ENCODE peak calls at places on chromosomes 3 and 15, in four cellular contexts. One of them, this sample, is unnamed.

GRCh38 chr3:161443921-161444457 is 52.6 kb upstream of the OTOL1 start:
- DNase-seq in effector memory CD4-positive, alpha-beta T cell: no peak
- DNase-seq in foreskin keratinocyte: no peak
- DNase-seq in AG04450: no peak
- DNase-seq in this sample: no peak

GRCh38 chr15:41940441-41940857 is 31.9 kb downstream of the EHD4 start:
- DNase-seq in effector memory CD4-positive, alpha-beta T cell: peak
- DNase-seq in foreskin keratinocyte: peak
- DNase-seq in AG04450: no peak
- DNase-seq in this sample: no peak

GRCh38 chr3:160756907-160757623 is 1.0 kb downstream of the PPM1L start:
- DNase-seq in effector memory CD4-positive, alpha-beta T cell: no peak
- DNase-seq in foreskin keratinocyte: no peak
- DNase-seq in AG04450: no peak
- DNase-seq in this sample: no peak

GRCh38 chr3:112111785-112112402 is 21.2 kb downstream of the GCSAM start:
- DNase-seq in effector memory CD4-positive, alpha-beta T cell: peak
- DNase-seq in foreskin keratinocyte: peak
- DNase-seq in AG04450: peak
- DNase-seq in this sample: no peak

GRCh38 chr15:22867886-22868285 is 29.4 kb downstream of the NIPA2 start:
- DNase-seq in effector memory CD4-positive, alpha-beta T cell: no peak
- DNase-seq in foreskin keratinocyte: no peak
- DNase-seq in AG04450: no peak
- DNase-seq in this sample: no peak

GRCh38 chr3:106438916-106439315 is 570.1 kb upstream of the CBLB start:
- DNase-seq in effector memory CD4-positive, alpha-beta T cell: no peak
- DNase-seq in foreskin keratinocyte: no peak
- DNase-seq in AG04450: no peak
- DNase-seq in this sample: peak

GRCh38 chr15:98076021-98076816 is 115.7 kb downstream of the ARRDC4 start:
- DNase-seq in effector memory CD4-positive, alpha-beta T cell: no peak
- DNase-seq in foreskin keratinocyte: no peak
- DNase-seq in AG04450: no peak
- DNase-seq in this sample: no peak

GRCh38 chr3:124837730-124838186 is 49.4 kb downstream of the ITGB5 start:
- DNase-seq in effector memory CD4-positive, alpha-beta T cell: no peak
- DNase-seq in foreskin keratinocyte: no peak
- DNase-seq in AG04450: no peak
- DNase-seq in this sample: no peak

GRCh38 chr3:8450618-8451017 is 51.0 kb upstream of the LMCD1 start:
- DNase-seq in effector memory CD4-positive, alpha-beta T cell: no peak
- DNase-seq in foreskin keratinocyte: no peak
- DNase-seq in AG04450: no peak
- DNase-seq in this sample: no peak

GRCh38 chr3:151305081-151305777 is 11.4 kb downstream of the GPR87 start:
- DNase-seq in effector memory CD4-positive, alpha-beta T cell: no peak
- DNase-seq in foreskin keratinocyte: peak
- DNase-seq in AG04450: peak
- DNase-seq in this sample: no peak

GRCh38 chr15:66249623-66250174 is 3.9 kb downstream of the MEGF11 start:
- DNase-seq in effector memory CD4-positive, alpha-beta T cell: no peak
- DNase-seq in foreskin keratinocyte: no peak
- DNase-seq in AG04450: no peak
- DNase-seq in this sample: no peak

GRCh38 chr15:87349181-87349580 is 907.4 kb downstream of the NTRK3 start:
- DNase-seq in effector memory CD4-positive, alpha-beta T cell: no peak
- DNase-seq in foreskin keratinocyte: no peak
- DNase-seq in AG04450: no peak
- DNase-seq in this sample: no peak

GRCh38 chr15:70509282-70510272 is 253.8 kb downstream of the UACA start:
- DNase-seq in effector memory CD4-positive, alpha-beta T cell: no peak
- DNase-seq in foreskin keratinocyte: no peak
- DNase-seq in AG04450: no peak
- DNase-seq in this sample: no peak

GRCh38 chr15:62394079-62394478 is 229.0 kb upstream of the C2CD4B start:
- DNase-seq in effector memory CD4-positive, alpha-beta T cell: no peak
- DNase-seq in foreskin keratinocyte: no peak
- DNase-seq in AG04450: no peak
- DNase-seq in this sample: no peak

GRCh38 chr3:61560452-61561373 is 658 bp upstream of the PTPRG start:
- DNase-seq in effector memory CD4-positive, alpha-beta T cell: no peak
- DNase-seq in foreskin keratinocyte: peak
- DNase-seq in AG04450: peak
- DNase-seq in this sample: peak

GRCh38 chr3:46930176-46930944 is 46.2 kb downstream of the CCDC12 start:
- DNase-seq in effector memory CD4-positive, alpha-beta T cell: no peak
- DNase-seq in foreskin keratinocyte: no peak
- DNase-seq in AG04450: no peak
- DNase-seq in this sample: no peak

GRCh38 chr3:15269091-15269989 is 63.0 kb downstream of the SH3BP5 start:
- DNase-seq in effector memory CD4-positive, alpha-beta T cell: peak
- DNase-seq in foreskin keratinocyte: peak
- DNase-seq in AG04450: peak
- DNase-seq in this sample: peak

GRCh38 chr3:80519436-80519835 is 751.6 kb upstream of the ROBO1 start:
- DNase-seq in effector memory CD4-positive, alpha-beta T cell: no peak
- DNase-seq in foreskin keratinocyte: no peak
- DNase-seq in AG04450: no peak
- DNase-seq in this sample: no peak

GRCh38 chr15:64029111-64029510 is 17.2 kb downstream of the DAPK2 start:
- DNase-seq in effector memory CD4-positive, alpha-beta T cell: no peak
- DNase-seq in foreskin keratinocyte: no peak
- DNase-seq in AG04450: no peak
- DNase-seq in this sample: peak

GRCh38 chr3:31361391-31362273 is 171.1 kb upstream of the STT3B start:
- DNase-seq in effector memory CD4-positive, alpha-beta T cell: no peak
- DNase-seq in foreskin keratinocyte: peak
- DNase-seq in AG04450: no peak
- DNase-seq in this sample: no peak

GRCh38 chr15:82875411-82876003 is 66.1 kb downstream of the WHAMM start:
- DNase-seq in effector memory CD4-positive, alpha-beta T cell: no peak
- DNase-seq in foreskin keratinocyte: peak
- DNase-seq in AG04450: peak
- DNase-seq in this sample: no peak

GRCh38 chr3:196942915-196943277 is 568 bp upstream of the NCBP2 start:
- DNase-seq in effector memory CD4-positive, alpha-beta T cell: no peak
- DNase-seq in foreskin keratinocyte: no peak
- DNase-seq in AG04450: no peak
- DNase-seq in this sample: no peak

GRCh38 chr3:12886106-12886679 is 44.8 kb upstream of the RPL32 start:
- DNase-seq in effector memory CD4-positive, alpha-beta T cell: no peak
- DNase-seq in foreskin keratinocyte: no peak
- DNase-seq in AG04450: no peak
- DNase-seq in this sample: no peak

GRCh38 chr3:123688241-123688747 is 103.4 kb upstream of the HACD2 start:
- DNase-seq in effector memory CD4-positive, alpha-beta T cell: no peak
- DNase-seq in foreskin keratinocyte: peak
- DNase-seq in AG04450: peak
- DNase-seq in this sample: no peak

GRCh38 chr3:50047426-50047825 is 41.3 kb upstream of the RBM5 start:
- DNase-seq in effector memory CD4-positive, alpha-beta T cell: no peak
- DNase-seq in foreskin keratinocyte: no peak
- DNase-seq in AG04450: no peak
- DNase-seq in this sample: no peak

GRCh38 chr3:89180334-89180733 is 72.9 kb downstream of the EPHA3 start:
- DNase-seq in effector memory CD4-positive, alpha-beta T cell: no peak
- DNase-seq in foreskin keratinocyte: no peak
- DNase-seq in AG04450: no peak
- DNase-seq in this sample: no peak

GRCh38 chr3:78951546-78951945 is 816.3 kb downstream of the ROBO1 start:
- DNase-seq in effector memory CD4-positive, alpha-beta T cell: no peak
- DNase-seq in foreskin keratinocyte: no peak
- DNase-seq in AG04450: peak
- DNase-seq in this sample: no peak

GRCh38 chr3:171295502-171296373 is 164.5 kb downstream of the TNIK start:
- DNase-seq in effector memory CD4-positive, alpha-beta T cell: no peak
- DNase-seq in foreskin keratinocyte: no peak
- DNase-seq in AG04450: no peak
- DNase-seq in this sample: no peak

GRCh38 chr15:63553388-63553791 is 43.8 kb upstream of the FBXL22 start:
- DNase-seq in effector memory CD4-positive, alpha-beta T cell: no peak
- DNase-seq in foreskin keratinocyte: peak
- DNase-seq in AG04450: peak
- DNase-seq in this sample: no peak

GRCh38 chr15:76998661-76999285 is 3.8 kb downstream of the PSTPIP1 start:
- DNase-seq in effector memory CD4-positive, alpha-beta T cell: no peak
- DNase-seq in foreskin keratinocyte: no peak
- DNase-seq in AG04450: no peak
- DNase-seq in this sample: no peak

GRCh38 chr3:50274371-50275104 is 4.3 kb upstream of the LSMEM2 start:
- DNase-seq in effector memory CD4-positive, alpha-beta T cell: peak
- DNase-seq in foreskin keratinocyte: no peak
- DNase-seq in AG04450: no peak
- DNase-seq in this sample: peak

GRCh38 chr3:171313702-171314101 is 146.5 kb downstream of the TNIK start:
- DNase-seq in effector memory CD4-positive, alpha-beta T cell: no peak
- DNase-seq in foreskin keratinocyte: no peak
- DNase-seq in AG04450: no peak
- DNase-seq in this sample: no peak

GRCh38 chr15:60397772-60398445 is at the start of gene ANXA2:
- DNase-seq in effector memory CD4-positive, alpha-beta T cell: peak
- DNase-seq in foreskin keratinocyte: peak
- DNase-seq in AG04450: no peak
- DNase-seq in this sample: no peak

GRCh38 chr15:67194171-67195114 is 60.0 kb downstream of the AAGAB start:
- DNase-seq in effector memory CD4-positive, alpha-beta T cell: no peak
- DNase-seq in foreskin keratinocyte: no peak
- DNase-seq in AG04450: no peak
- DNase-seq in this sample: no peak

GRCh38 chr15:69316281-69316680 is 17.6 kb downstream of the PAQR5 start:
- DNase-seq in effector memory CD4-positive, alpha-beta T cell: no peak
- DNase-seq in foreskin keratinocyte: no peak
- DNase-seq in AG04450: no peak
- DNase-seq in this sample: no peak

GRCh38 chr3:122284486-122284885 is 40.6 kb upstream of the CSTA start:
- DNase-seq in effector memory CD4-positive, alpha-beta T cell: no peak
- DNase-seq in foreskin keratinocyte: no peak
- DNase-seq in AG04450: no peak
- DNase-seq in this sample: no peak

GRCh38 chr3:32384938-32385337 is 6.7 kb upstream of the CMTM7 start:
- DNase-seq in effector memory CD4-positive, alpha-beta T cell: no peak
- DNase-seq in foreskin keratinocyte: no peak
- DNase-seq in AG04450: no peak
- DNase-seq in this sample: no peak

GRCh38 chr3:30232142-30232541 is 374.3 kb upstream of the TGFBR2 start:
- DNase-seq in effector memory CD4-positive, alpha-beta T cell: no peak
- DNase-seq in foreskin keratinocyte: no peak
- DNase-seq in AG04450: no peak
- DNase-seq in this sample: no peak

GRCh38 chr3:53255775-53256703 is at the start of gene TKT:
- DNase-seq in effector memory CD4-positive, alpha-beta T cell: peak
- DNase-seq in foreskin keratinocyte: peak
- DNase-seq in AG04450: peak
- DNase-seq in this sample: peak

GRCh38 chr3:53257465-53257864 is 1.6 kb upstream of the TKT start:
- DNase-seq in effector memory CD4-positive, alpha-beta T cell: no peak
- DNase-seq in foreskin keratinocyte: no peak
- DNase-seq in AG04450: no peak
- DNase-seq in this sample: no peak

GRCh38 chr3:53255360-53255774 is 455 bp downstream of the TKT start:
- DNase-seq in effector memory CD4-positive, alpha-beta T cell: peak
- DNase-seq in foreskin keratinocyte: no peak
- DNase-seq in AG04450: no peak
- DNase-seq in this sample: no peak

GRCh38 chr3:53254810-53255359 is 937 bp downstream of the TKT start:
- DNase-seq in effector memory CD4-positive, alpha-beta T cell: peak
- DNase-seq in foreskin keratinocyte: peak
- DNase-seq in AG04450: no peak
- DNase-seq in this sample: peak

GRCh38 chr3:53256704-53257055 is 858 bp upstream of the TKT start:
- DNase-seq in effector memory CD4-positive, alpha-beta T cell: no peak
- DNase-seq in foreskin keratinocyte: no peak
- DNase-seq in AG04450: no peak
- DNase-seq in this sample: no peak
- H3K27ac ChIP-seq in effector memory CD4-positive, alpha-beta T cell: no peak
- H3K27ac ChIP-seq in foreskin keratinocyte: no peak
- H3K27ac ChIP-seq in AG04450: no peak
- H3K27ac ChIP-seq in this sample: no peak

GRCh38 chr15:99514306-99514705 is 51.5 kb upstream of the MEF2A start:
- DNase-seq in effector memory CD4-positive, alpha-beta T cell: no peak
- DNase-seq in foreskin keratinocyte: no peak
- DNase-seq in AG04450: no peak
- DNase-seq in this sample: no peak
- H3K27ac ChIP-seq in effector memory CD4-positive, alpha-beta T cell: no peak
- H3K27ac ChIP-seq in foreskin keratinocyte: no peak
- H3K27ac ChIP-seq in AG04450: no peak
- H3K27ac ChIP-seq in this sample: no peak

GRCh38 chr15:95470997-95471692 is 859.4 kb upstream of the NR2F2 start:
- DNase-seq in effector memory CD4-positive, alpha-beta T cell: no peak
- DNase-seq in foreskin keratinocyte: no peak
- DNase-seq in AG04450: no peak
- DNase-seq in this sample: no peak

GRCh38 chr15:95475067-95475466 is 855.4 kb upstream of the NR2F2 start:
- DNase-seq in effector memory CD4-positive, alpha-beta T cell: no peak
- DNase-seq in foreskin keratinocyte: no peak
- DNase-seq in AG04450: no peak
- DNase-seq in this sample: no peak

GRCh38 chr15:95469601-95470000 is 860.9 kb upstream of the NR2F2 start:
- DNase-seq in effector memory CD4-positive, alpha-beta T cell: no peak
- DNase-seq in foreskin keratinocyte: no peak
- DNase-seq in AG04450: no peak
- DNase-seq in this sample: no peak

GRCh38 chr15:95468820-95469219 is 861.7 kb upstream of the NR2F2 start:
- DNase-seq in effector memory CD4-positive, alpha-beta T cell: no peak
- DNase-seq in foreskin keratinocyte: no peak
- DNase-seq in AG04450: no peak
- DNase-seq in this sample: no peak

GRCh38 chr15:95470529-95470928 is 860.0 kb upstream of the NR2F2 start:
- DNase-seq in effector memory CD4-positive, alpha-beta T cell: no peak
- DNase-seq in foreskin keratinocyte: no peak
- DNase-seq in AG04450: no peak
- DNase-seq in this sample: no peak
- H3K27ac ChIP-seq in effector memory CD4-positive, alpha-beta T cell: no peak
- H3K27ac ChIP-seq in foreskin keratinocyte: no peak
- H3K27ac ChIP-seq in AG04450: no peak
- H3K27ac ChIP-seq in this sample: no peak

DNA sequence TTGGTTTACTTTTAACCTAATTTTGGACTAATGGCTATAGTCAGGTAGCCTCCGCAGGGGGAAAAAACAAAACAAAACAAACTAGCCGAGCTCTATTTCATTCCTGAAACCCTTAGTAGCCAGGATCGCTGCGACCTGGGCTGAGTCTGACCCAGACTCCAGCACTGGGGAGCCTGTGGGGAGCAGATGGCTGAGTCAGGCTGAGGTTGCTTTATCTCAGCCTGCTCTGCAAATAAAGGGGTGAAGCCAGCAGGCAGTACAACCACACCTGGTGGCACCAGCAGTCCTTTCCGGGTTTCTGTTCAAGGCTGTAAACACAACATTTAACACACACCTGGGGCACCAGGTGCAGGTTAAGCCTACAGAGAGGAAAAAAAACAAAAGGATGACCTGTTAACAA is 27.3 kb downstream of the ABHD2 start:
- DNase-seq in effector memory CD4-positive, alpha-beta T cell: no peak
- DNase-seq in foreskin keratinocyte: no peak
- DNase-seq in AG04450: no peak
- DNase-seq in this sample: no peak
- H3K27ac ChIP-seq in effector memory CD4-positive, alpha-beta T cell: no peak
- H3K27ac ChIP-seq in foreskin keratinocyte: no peak
- H3K27ac ChIP-seq in AG04450: no peak
- H3K27ac ChIP-seq in this sample: peak

GRCh38 chr15:71708741-71709140 is 101.6 kb upstream of the NR2E3 start:
- DNase-seq in effector memory CD4-positive, alpha-beta T cell: no peak
- DNase-seq in foreskin keratinocyte: no peak
- DNase-seq in AG04450: no peak
- DNase-seq in this sample: no peak
- H3K27ac ChIP-seq in effector memory CD4-positive, alpha-beta T cell: no peak
- H3K27ac ChIP-seq in foreskin keratinocyte: no peak
- H3K27ac ChIP-seq in AG04450: no peak
- H3K27ac ChIP-seq in this sample: no peak